ENCODE peak calls at places on chromosomes 1 and 21, in nine cellular contexts. N is lung; W is thoracic aorta; B is uterus; Q is Calu3; F is mesothelial cell of epicardium; D is CD8-positive, alpha-beta T cell; S is GM13976; A is GM20000. C is an unnamed sample.

GRCh38 chr1:160621633-160622413 is 25.0 kb downstream of the SLAMF1 start:
- DNase-seq in N (no peak), W (no peak), B (no peak), Q (no peak), F (no peak), D (no peak), S (no peak), A (no peak), C (no peak)

GRCh38 chr1:234980657-234981396 is 147.8 kb downstream of the TOMM20 start:
- DNase-seq in N (peak; percentile 73), W (peak; percentile 91), B (peak; percentile 83), Q (peak; percentile 78), F (no peak), D (peak; percentile 61), S (peak; percentile 69), A (peak; percentile 53), C (peak; percentile 96)

GRCh38 chr1:219710529-219711194 is 97.8 kb upstream of the ZC3H11B start:
- DNase-seq in N (no peak), W (no peak), B (no peak), Q (no peak), F (no peak), D (no peak), S (peak; percentile 32), A (no peak), C (peak; percentile 77)

GRCh38 chr1:3904843-3905185 is 4.7 kb upstream of the C1orf174 start:
- DNase-seq in N (no peak), W (no peak), B (no peak), Q (no peak), F (no peak), D (no peak), S (no peak), A (no peak), C (no peak)

GRCh38 chr1:9890224-9890731 is 19.8 kb downstream of the CTNNBIP1 start:
- DNase-seq in N (no peak), W (no peak), B (peak; percentile 58), Q (no peak), F (no peak), D (no peak), S (no peak), A (no peak), C (peak; percentile 69)

GRCh38 chr1:116228501-116228900 is 117.3 kb downstream of the MAB21L3 start:
- DNase-seq in N (no peak), W (no peak), B (no peak), Q (no peak), F (no peak), D (no peak), S (peak; percentile 20), A (peak; percentile 23), C (no peak)

GRCh38 chr1:178192686-178193085 is 98.8 kb downstream of the RASAL2 start:
- DNase-seq in N (peak; percentile 31), W (no peak), B (no peak), Q (peak; percentile 63), F (no peak), D (no peak), S (no peak), A (no peak), C (peak; percentile 90)

GRCh38 chr1:27522860-27523665 is 33.1 kb upstream of the WASF2 start:
- DNase-seq in N (no peak), W (no peak), B (peak; percentile 61), Q (no peak), F (no peak), D (peak; percentile 58), S (no peak), A (no peak), C (no peak)

GRCh38 chr1:100544791-100545190 is 6.9 kb downstream of the GPR88 start:
- DNase-seq in N (no peak), W (no peak), B (no peak), Q (no peak), F (no peak), D (no peak), S (no peak), A (no peak), C (no peak)

GRCh38 chr21:33761104-33762036 is 119.1 kb downstream of the ITSN1 start:
- DNase-seq in N (no peak), W (no peak), B (peak; percentile 23), Q (peak; percentile 19), F (no peak), D (no peak), S (no peak), A (no peak), C (peak; percentile 94)

GRCh38 chr1:110087812-110088738 is 17.6 kb upstream of the ALX3 start:
- DNase-seq in N (peak; percentile 42), W (no peak), B (no peak), Q (peak; percentile 66), F (no peak), D (peak; percentile 53), S (peak; percentile 83), A (peak; percentile 84), C (peak; percentile 60)

GRCh38 chr21:14520535-14520934 is 25.6 kb downstream of the SAMSN1 start:
- DNase-seq in N (no peak), W (no peak), B (no peak), Q (no peak), F (no peak), D (no peak), S (no peak), A (no peak), C (no peak)

GRCh38 chr1:146021046-146021445 is 489 bp downstream of the HJV start:
- DNase-seq in N (no peak), W (no peak), B (no peak), Q (no peak), F (no peak), D (no peak), S (no peak), A (no peak), C (no peak)

GRCh38 chr1:27122652-27123051 is 32.3 kb downstream of the SLC9A1 start:
- DNase-seq in N (peak; percentile 83), W (peak; percentile 43), B (no peak), Q (peak; percentile 72), F (no peak), D (no peak), S (no peak), A (no peak), C (peak; percentile 75)

DNA sequence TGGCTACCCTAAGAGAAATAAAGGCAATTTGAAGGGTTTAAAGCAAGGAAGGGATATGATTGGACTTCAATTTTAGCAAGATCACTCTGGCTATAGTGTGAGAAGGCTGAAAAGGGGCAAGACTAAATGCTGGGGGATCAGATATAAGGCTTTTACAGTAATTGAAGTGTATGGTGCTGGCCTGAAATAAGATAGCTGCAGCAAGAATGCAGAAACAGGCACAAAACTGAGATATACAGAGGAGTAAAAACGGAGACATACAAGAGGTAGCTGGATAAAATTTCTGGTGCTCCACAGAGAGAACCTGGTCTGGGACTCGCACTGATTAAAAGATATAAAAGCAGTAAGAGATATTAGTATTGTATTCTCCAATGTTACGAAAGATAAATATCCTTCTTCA is 92.0 kb downstream of the DENND1B start:
- DNase-seq in N (no peak), W (no peak), B (no peak), Q (no peak), F (no peak), D (no peak), S (no peak), A (no peak), C (no peak)
- TF ChIP-seq CTCF in N (no peak), W (no peak), B (no peak), Q (no peak), F (no peak), D (no peak), S (no peak), A (no peak), C (no peak)

DNA sequence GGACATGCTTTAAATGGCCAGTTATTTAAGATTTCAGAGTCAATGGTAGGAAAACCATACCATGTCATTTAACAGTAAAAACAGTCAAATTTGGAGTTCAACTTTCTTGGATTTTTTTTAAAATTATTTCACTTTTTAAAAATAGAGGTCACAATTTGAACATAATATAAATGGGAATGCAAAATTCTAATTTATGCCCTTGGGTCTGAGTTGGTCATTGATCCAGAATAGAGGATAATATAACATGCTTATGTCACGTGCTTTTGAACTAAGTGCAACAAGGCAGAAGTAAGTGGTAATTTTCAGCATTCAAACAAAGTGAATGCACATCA is 113.1 kb upstream of the SLC35F3 start:
- DNase-seq in N (no peak), W (no peak), B (no peak), Q (no peak), F (no peak), D (no peak), S (no peak), A (no peak), C (no peak)
- TF ChIP-seq CTCF in N (no peak), W (no peak), B (no peak), Q (no peak), F (peak; percentile 24), D (peak; percentile 41), S (no peak), A (no peak), C (no peak)

DNA sequence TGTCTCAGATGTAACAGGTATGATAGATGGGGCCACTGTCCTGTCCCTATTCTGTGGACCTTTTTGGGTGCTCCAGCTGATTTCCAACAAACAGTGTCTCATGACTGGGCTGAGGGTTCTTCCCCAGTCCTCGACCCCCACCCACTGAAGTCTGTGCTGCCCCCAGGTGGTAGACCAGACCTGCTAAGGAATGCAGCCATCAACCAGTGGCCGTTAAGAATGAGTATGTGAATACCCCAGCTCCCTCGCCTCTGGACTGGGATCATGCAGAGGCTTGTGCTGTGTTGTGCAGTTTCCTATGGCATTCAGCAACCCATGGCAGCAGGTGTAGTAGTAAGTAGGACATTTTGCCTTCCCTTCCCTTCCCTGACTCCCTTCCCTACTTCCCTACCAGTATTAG is 183.1 kb upstream of the KAZN start:
- DNase-seq in N (no peak), W (no peak), B (no peak), Q (no peak), F (no peak), D (no peak), S (no peak), A (no peak), C (no peak)
- TF ChIP-seq CTCF in N (no peak), W (no peak), B (no peak), Q (no peak), F (no peak), D (no peak), S (no peak), A (peak; percentile 14), C (no peak)

GRCh38 chr1:216028630-216029029 is 394.6 kb downstream of the USH2A start:
- DNase-seq in N (no peak), W (no peak), B (no peak), Q (no peak), F (no peak), D (no peak), S (no peak), A (no peak), C (no peak)

GRCh38 chr1:216032284-216032683 is 391.0 kb downstream of the USH2A start:
- DNase-seq in N (no peak), W (no peak), B (no peak), Q (no peak), F (no peak), D (no peak), S (no peak), A (no peak), C (no peak)

GRCh38 chr1:216032977-216033376 is 390.3 kb downstream of the USH2A start:
- DNase-seq in N (no peak), W (no peak), B (no peak), Q (no peak), F (no peak), D (no peak), S (no peak), A (no peak), C (no peak)

DNA sequence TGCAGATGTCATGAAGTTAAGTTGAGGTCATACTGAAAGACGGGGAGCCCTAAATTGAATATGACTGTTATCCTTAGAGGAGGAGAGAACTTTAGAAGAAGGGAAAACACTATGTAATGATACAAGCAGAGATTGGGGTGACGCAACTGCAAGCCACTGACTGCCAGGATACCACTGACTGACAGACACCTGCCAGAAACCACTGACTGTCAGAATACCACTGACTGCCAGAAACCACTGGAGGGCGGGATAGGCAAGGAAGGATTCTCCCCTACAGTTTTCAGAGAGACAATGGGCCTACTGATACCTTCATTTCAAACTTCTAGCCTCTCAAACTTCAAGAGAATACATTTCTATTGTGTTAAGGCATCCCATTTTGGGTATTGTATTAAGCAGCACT is 388.7 kb downstream of the USH2A start:
- DNase-seq in N (no peak), W (no peak), B (no peak), Q (peak; percentile 41), F (no peak), D (no peak), S (no peak), A (no peak), C (no peak)
- TF ChIP-seq CTCF in N (no peak), W (no peak), B (no peak), Q (no peak), F (no peak), D (no peak), S (no peak), A (no peak), C (no peak)

C was measured in PC-9.